ENCODE peak calls at places on chromosome 14, in eight cellular contexts. E is WTC11, H is A549, C is GM12878, Z is HepG2, P is SK-N-SH, D is H1, T is K562. W is an unnamed sample.

GRCh38 chr14:104989951-104990303 is 4.3 kb downstream of the CLBA1 start:
- DNase-seq in E (no peak), H (no peak), C (no peak), Z (no peak), P (no peak), D (no peak), T (no peak), W (no peak)

GRCh38 chr14:72332871-72333270 is 400.6 kb downstream of the RGS6 start:
- DNase-seq in E (peak), H (no peak), C (no peak), Z (no peak), P (no peak), D (no peak), T (no peak), W (no peak)

GRCh38 chr14:25122188-25122587 is 72.2 kb upstream of the STXBP6 start:
- DNase-seq in E (no peak), H (no peak), C (no peak), Z (no peak), P (no peak), D (no peak), T (no peak), W (no peak)

GRCh38 chr14:21191261-21191808 is 35.5 kb upstream of the OR5AU1 start:
- DNase-seq in E (no peak), H (no peak), C (no peak), Z (no peak), P (peak), D (no peak), T (no peak), W (no peak)

GRCh38 chr14:20391505-20391904 is 21.8 kb downstream of the TEP1 start:
- DNase-seq in E (no peak), H (no peak), C (no peak), Z (no peak), P (no peak), D (no peak), T (no peak), W (no peak)

GRCh38 chr14:77276295-77276935 is 5.4 kb upstream of the NGB start:
- DNase-seq in E (no peak), H (no peak), C (no peak), Z (no peak), P (no peak), D (no peak), T (no peak), W (no peak)

GRCh38 chr14:58749066-58749669 is 111.4 kb downstream of the DACT1 start:
- DNase-seq in E (no peak), H (peak), C (peak), Z (peak), P (no peak), D (no peak), T (peak), W (peak)

GRCh38 chr14:61426048-61426447 is 104.7 kb downstream of the PRKCH start:
- DNase-seq in E (no peak), H (no peak), C (no peak), Z (no peak), P (no peak), D (no peak), T (no peak), W (no peak)

GRCh38 chr14:92448786-92449185 is 64.8 kb upstream of the RIN3 start:
- DNase-seq in E (no peak), H (no peak), C (no peak), Z (no peak), P (no peak), D (no peak), T (no peak), W (no peak)

GRCh38 chr14:44782775-44783238 is 178.9 kb downstream of the KLHL28 start:
- DNase-seq in E (no peak), H (no peak), C (no peak), Z (no peak), P (no peak), D (no peak), T (no peak), W (peak)

GRCh38 chr14:94625353-94625635 is 13.1 kb downstream of the SERPINA3 start:
- DNase-seq in E (no peak), H (no peak), C (no peak), Z (no peak), P (no peak), D (no peak), T (no peak), W (no peak)

GRCh38 chr14:22814945-22815713 is at the start of gene SLC7A7:
- DNase-seq in E (no peak), H (peak), C (no peak), Z (no peak), P (no peak), D (no peak), T (no peak), W (no peak)

GRCh38 chr14:87816421-87816820 is 176.6 kb downstream of the GALC start:
- DNase-seq in E (no peak), H (no peak), C (no peak), Z (no peak), P (no peak), D (no peak), T (no peak), W (no peak)

GRCh38 chr14:97891515-97891914 is 1094.3 kb downstream of the VRK1 start:
- DNase-seq in E (no peak), H (no peak), C (no peak), Z (no peak), P (no peak), D (no peak), T (no peak), W (no peak)

GRCh38 chr14:60639677-60640076 is 9.6 kb downstream of the SIX1 start:
- DNase-seq in E (no peak), H (no peak), C (no peak), Z (no peak), P (no peak), D (no peak), T (no peak), W (no peak)

GRCh38 chr14:50319721-50320120 is 7.6 kb downstream of the DMAC2L start:
- DNase-seq in E (no peak), H (no peak), C (no peak), Z (no peak), P (no peak), D (no peak), T (no peak), W (peak)

GRCh38 chr14:81561084-81561775 is 27.6 kb upstream of the SEL1L start:
- DNase-seq in E (no peak), H (no peak), C (no peak), Z (no peak), P (no peak), D (no peak), T (no peak), W (no peak)

GRCh38 chr14:68792022-68792829 is 641 bp downstream of the ZFP36L1 start:
- DNase-seq in E (no peak), H (peak), C (no peak), Z (no peak), P (no peak), D (no peak), T (peak), W (no peak)

DNA sequence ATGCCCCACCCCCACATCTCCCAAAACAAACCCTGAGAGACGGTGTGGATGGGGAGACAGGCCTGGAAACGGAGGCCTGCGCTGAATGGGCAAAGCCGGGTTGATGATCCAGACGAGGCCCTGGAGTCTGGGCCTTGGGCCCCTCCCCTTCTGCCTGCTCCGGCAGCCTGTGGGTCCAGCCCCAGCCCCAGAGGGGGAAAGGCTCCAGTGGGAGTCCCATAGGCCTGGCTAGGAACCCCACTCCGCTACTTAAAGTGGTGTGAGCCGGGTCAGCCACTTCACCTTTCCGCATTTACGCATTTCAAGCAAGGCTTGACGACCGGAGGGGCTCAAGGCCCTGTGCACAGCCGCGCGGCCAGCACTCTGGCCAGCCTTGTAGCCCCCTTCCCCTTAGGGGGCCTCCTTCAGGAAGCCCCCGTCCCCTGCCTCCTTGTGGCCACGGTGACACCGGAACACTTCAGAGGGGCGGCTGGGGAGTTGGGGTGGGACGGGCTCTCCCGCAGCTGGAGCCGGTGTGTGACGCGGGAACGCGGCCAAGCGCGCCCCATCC is 608 bp upstream of the TNFAIP2 start:
- DNase-seq in E (no peak), H (peak), C (no peak), Z (no peak), P (peak), D (peak), T (no peak), W (no peak)
- TF ChIP-seq USF2 in E (no peak), H (no peak), C (no peak), Z (no peak), P (no peak), D (no peak), T (no peak), W (no peak)

GRCh38 chr14:90175631-90176030 is 80.7 kb upstream of the PSMC1 start:
- DNase-seq in E (no peak), H (no peak), C (no peak), Z (no peak), P (no peak), D (no peak), T (no peak), W (no peak)

GRCh38 chr14:90179357-90179756 is 77.0 kb upstream of the PSMC1 start:
- DNase-seq in E (no peak), H (no peak), C (no peak), Z (no peak), P (peak), D (no peak), T (no peak), W (no peak)

GRCh38 chr14:90177537-90178189 is 78.7 kb upstream of the PSMC1 start:
- DNase-seq in E (no peak), H (no peak), C (no peak), Z (no peak), P (no peak), D (no peak), T (no peak), W (peak)

GRCh38 chr14:90184094-90184493 is 72.3 kb upstream of the PSMC1 start:
- DNase-seq in E (no peak), H (no peak), C (no peak), Z (no peak), P (no peak), D (no peak), T (no peak), W (no peak)

GRCh38 chr14:90179809-90180779 is 76.3 kb upstream of the PSMC1 start:
- DNase-seq in E (no peak), H (no peak), C (no peak), Z (no peak), P (peak), D (no peak), T (no peak), W (no peak)
- TF ChIP-seq USF2 in E (no peak), H (no peak), C (no peak), Z (no peak), P (no peak), D (no peak), T (no peak), W (no peak)

DNA sequence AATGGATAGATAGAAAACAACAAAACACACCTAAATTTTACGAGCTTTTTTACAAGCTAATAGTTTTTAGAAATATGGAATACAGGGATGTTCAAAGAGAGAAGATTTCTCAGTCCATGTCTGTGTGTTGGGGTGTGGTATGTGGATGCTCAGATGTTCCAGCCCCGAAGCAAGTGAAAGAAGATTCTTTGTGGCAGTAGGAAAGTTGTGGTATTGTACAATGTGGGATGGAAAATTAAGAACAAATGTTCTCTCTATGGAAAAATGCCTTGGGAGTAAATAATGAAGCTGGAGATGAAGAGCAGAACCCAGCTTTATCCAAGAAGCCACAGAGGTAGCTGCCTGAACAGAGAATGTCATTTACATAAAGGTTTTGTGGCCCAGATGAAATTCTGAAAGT is 150.3 kb upstream of the PRKD1 start:
- DNase-seq in E (no peak), H (no peak), C (no peak), Z (no peak), P (no peak), D (no peak), T (no peak), W (no peak)
- TF ChIP-seq USF2 in E (no peak), H (no peak), C (no peak), Z (no peak), P (no peak), D (no peak), T (no peak), W (no peak)

GRCh38 chr14:100098171-100098570 is 32.9 kb downstream of the EVL start:
- DNase-seq in E (no peak), H (no peak), C (no peak), Z (no peak), P (no peak), D (no peak), T (no peak), W (no peak)

GRCh38 chr14:100100032-100100405 is 34.8 kb downstream of the EVL start:
- DNase-seq in E (no peak), H (no peak), C (no peak), Z (no peak), P (no peak), D (no peak), T (no peak), W (no peak)

GRCh38 chr14:100093322-100093721 is 28.1 kb downstream of the EVL start:
- DNase-seq in E (no peak), H (no peak), C (no peak), Z (no peak), P (no peak), D (no peak), T (no peak), W (no peak)

GRCh38 chr14:100092832-100093231 is 27.6 kb downstream of the EVL start:
- DNase-seq in E (no peak), H (no peak), C (no peak), Z (no peak), P (no peak), D (no peak), T (no peak), W (no peak)

GRCh38 chr14:100096656-100097055 is 31.4 kb downstream of the EVL start:
- DNase-seq in E (no peak), H (no peak), C (no peak), Z (no peak), P (no peak), D (no peak), T (no peak), W (peak)
- TF ChIP-seq USF2 in E (no peak), H (no peak), C (no peak), Z (no peak), P (no peak), D (no peak), T (no peak), W (no peak)

W was measured in IMR-90.